ENCODE peak calls at places on chromosome 18, in nine cellular contexts. H, M, A, N, L, E, Z, Q and C are unnamed samples.

GRCh38 chr18:41038071-41038470 is 917.0 kb upstream of the PIK3C3 start:
- DNase-seq in A (no peak), N (no peak), H (no peak), L (no peak), Q (no peak), M (no peak), Z (peak; percentile 13), E (no peak), C (no peak)

GRCh38 chr18:55328301-55328700 is 259.7 kb downstream of the TCF4 start:
- DNase-seq in M (no peak), Q (no peak), A (peak; percentile 41), H (no peak), N (no peak), E (no peak), L (no peak), Z (peak; percentile 83), C (no peak)

GRCh38 chr18:47566809-47567208 is 315.3 kb upstream of the SKOR2 start:
- DNase-seq in E (no peak), Q (no peak), L (no peak), A (no peak), Z (no peak), H (no peak), N (no peak), M (no peak), C (no peak)

GRCh38 chr18:40413160-40413559 is 1541.9 kb upstream of the PIK3C3 start:
- DNase-seq in N (peak; percentile 3), M (no peak), H (no peak), A (peak; percentile 43), Q (no peak), E (peak; percentile 52), Z (peak; percentile 32), L (no peak), C (no peak)

GRCh38 chr18:45662468-45662867 is 47.2 kb downstream of the SLC14A2 start:
- DNase-seq in N (no peak), L (no peak), Z (peak; percentile 44), M (no peak), E (no peak), H (no peak), Q (no peak), A (peak; percentile 50), C (no peak)

GRCh38 chr18:61901334-61901986 is 8.7 kb upstream of the RNF152 start:
- DNase-seq in Z (peak; percentile 70), Q (peak; percentile 54), E (peak; percentile 42), N (peak; percentile 63), H (peak; percentile 47), A (no peak), M (peak; percentile 6), L (no peak), C (peak; percentile 67)

GRCh38 chr18:14942275-14942674 is 194.3 kb downstream of the ANKRD30B start:
- DNase-seq in Q (no peak), M (no peak), L (no peak), Z (no peak), H (no peak), A (no peak), E (no peak), N (no peak), C (no peak)

GRCh38 chr18:9422816-9423519 is 52.3 kb upstream of the RALBP1 start:
- DNase-seq in M (no peak), Q (peak; percentile 85), N (no peak), Z (no peak), A (no peak), E (no peak), L (no peak), H (no peak), C (no peak)

GRCh38 chr18:58143391-58143790 is 99.4 kb downstream of the NEDD4L start:
- DNase-seq in Z (peak; percentile 77), L (no peak), Q (no peak), N (no peak), E (no peak), A (no peak), M (no peak), H (no peak), C (no peak)

GRCh38 chr18:59484796-59485328 is 125.8 kb upstream of the LMAN1 start:
- DNase-seq in A (peak; percentile 65), Q (no peak), M (no peak), H (no peak), Z (peak; percentile 86), N (no peak), E (no peak), L (no peak), C (no peak)

GRCh38 chr18:62329676-62330454 is 4.8 kb downstream of the TNFRSF11A start:
- DNase-seq in A (peak; percentile 62), Q (no peak), M (no peak), E (no peak), N (no peak), H (no peak), L (no peak), Z (peak; percentile 75), C (peak; percentile 23)

GRCh38 chr18:13800505-13801259 is 23.3 kb upstream of the MC5R start:
- DNase-seq in H (peak; percentile 58), M (peak; percentile 13), A (peak; percentile 8), Z (peak; percentile 48), Q (peak; percentile 74), L (peak; percentile 60), N (no peak), E (peak; percentile 67), C (peak; percentile 73)

GRCh38 chr18:8799593-8799992 is 94.2 kb downstream of the MTCL1 start:
- DNase-seq in N (no peak), Z (no peak), E (no peak), M (no peak), L (no peak), H (no peak), Q (no peak), A (no peak), C (no peak)

GRCh38 chr18:70558371-70558770 is 269.5 kb downstream of the SOCS6 start:
- DNase-seq in H (no peak), N (no peak), Q (no peak), M (no peak), L (no peak), Z (no peak), A (no peak), E (no peak), C (no peak)

GRCh38 chr18:53421869-53422268 is 802.6 kb downstream of the MBD2 start:
- DNase-seq in A (no peak), M (no peak), E (no peak), N (no peak), L (no peak), H (no peak), Q (no peak), Z (no peak), C (no peak)

GRCh38 chr18:49859725-49860124 is 46.4 kb upstream of the ACAA2 start:
- DNase-seq in E (no peak), L (no peak), A (no peak), M (no peak), N (no peak), Z (no peak), Q (no peak), H (no peak), C (no peak)

GRCh38 chr18:43620936-43621335 is 343.6 kb upstream of the SYT4 start:
- DNase-seq in M (no peak), A (peak; percentile 2), L (no peak), Q (no peak), N (peak; percentile 56), E (peak; percentile 11), H (peak; percentile 8), Z (peak; percentile 37), C (no peak)